ENCODE peak calls at places on chromosomes 1 and 21, in ten cellular contexts. E is neural progenitor cell, W is HepG2, A is DND-41, H is K562, N is GM23248, Y is MM.1S, B is fibroblast of lung, I is endothelial cell of umbilical vein, J is mammary epithelial cell. F is an unnamed sample. For H3K79me2, the result is how much of the 10 kb centered on the place peaks cover.

GRCh38 chr1:32361674-32362473 is 411 bp downstream of the FAM229A start:
- DNase-seq in E (peak), W (no peak), A (no peak), H (no peak), N (peak), Y (no peak), B (peak), I (peak), J (no peak), F (peak)

GRCh38 chr1:236144446-236145150 is 2.3 kb downstream of the GPR137B start:
- DNase-seq in E (peak), W (no peak), A (no peak), H (no peak), N (no peak), Y (no peak), B (no peak), I (no peak), J (no peak), F (no peak)

GRCh38 chr21:20997308-20997632 is 939 bp upstream of the NCAM2 start:
- DNase-seq in E (peak), W (no peak), A (no peak), H (no peak), N (no peak), Y (no peak), B (no peak), I (no peak), J (no peak), F (no peak)

GRCh38 chr1:245298781-245299180 is 144.0 kb downstream of the KIF26B start:
- DNase-seq in E (no peak), W (no peak), A (no peak), H (no peak), N (peak), Y (no peak), B (peak), I (no peak), J (peak), F (peak)

GRCh38 chr1:61081637-61082335 is 575 bp upstream of the NFIA start:
- DNase-seq in E (peak), W (peak), A (no peak), H (peak), N (peak), Y (peak), B (peak), I (peak), J (no peak), F (no peak)

GRCh38 chr1:109621402-109622101 is 1.9 kb downstream of the AMPD2 start:
- DNase-seq in E (no peak), W (no peak), A (no peak), H (no peak), N (peak), Y (no peak), B (no peak), I (no peak), J (no peak), F (no peak)

GRCh38 chr1:10868599-10868965 is 72.1 kb upstream of the CASZ1 start:
- DNase-seq in E (no peak), W (no peak), A (no peak), H (no peak), N (no peak), Y (no peak), B (no peak), I (no peak), J (no peak), F (no peak)

GRCh38 chr21:39564200-39564599 is 48.5 kb upstream of the B3GALT5 start:
- DNase-seq in E (no peak), W (no peak), A (no peak), H (no peak), N (no peak), Y (no peak), B (no peak), I (no peak), J (no peak), F (no peak)

GRCh38 chr21:29192999-29193563 is 62.6 kb downstream of the MAP3K7CL start:
- DNase-seq in E (no peak), W (no peak), A (no peak), H (no peak), N (peak), Y (no peak), B (no peak), I (no peak), J (no peak), F (no peak)

GRCh38 chr1:204826970-204827369 is 43.7 kb upstream of the NFASC start:
- DNase-seq in E (peak), W (peak), A (no peak), H (peak), N (peak), Y (peak), B (peak), I (no peak), J (no peak), F (no peak)

GRCh38 chr1:53526451-53527101 is 67.4 kb downstream of the DMRTB1 start:
- DNase-seq in E (peak), W (peak), A (no peak), H (no peak), N (peak), Y (no peak), B (peak), I (no peak), J (no peak), F (peak)

GRCh38 chr1:221435510-221435909 is 306.4 kb downstream of the DUSP10 start:
- DNase-seq in E (peak), W (peak), A (no peak), H (peak), N (peak), Y (peak), B (peak), I (peak), J (peak), F (peak)

GRCh38 chr1:1847061-1847460 is 43.8 kb downstream of the GNB1 start:
- DNase-seq in E (no peak), W (peak), A (no peak), H (peak), N (no peak), Y (no peak), B (no peak), I (peak), J (no peak), F (no peak)

GRCh38 chr1:79711001-79711431 is 704.5 kb upstream of the ADGRL4 start:
- DNase-seq in E (no peak), W (no peak), A (no peak), H (no peak), N (peak), Y (peak), B (peak), I (peak), J (no peak), F (peak)

GRCh38 chr1:21956720-21957552 is 19.8 kb upstream of the HSPG2 start:
- DNase-seq in E (no peak), W (no peak), A (no peak), H (peak), N (peak), Y (no peak), B (peak), I (peak), J (peak), F (peak)

GRCh38 chr21:23968722-23969647 is 1638.3 kb downstream of the MRPL39 start:
- DNase-seq in E (peak), W (no peak), A (peak), H (peak), N (peak), Y (peak), B (peak), I (peak), J (no peak), F (no peak)

GRCh38 chr21:34844033-34844923 is 175.5 kb downstream of the CLIC6 start:
- DNase-seq in E (no peak), W (no peak), A (no peak), H (no peak), N (peak), Y (no peak), B (peak), I (no peak), J (peak), F (no peak)

GRCh38 chr1:232923739-232924386 is 26.5 kb upstream of the NTPCR start:
- DNase-seq in E (no peak), W (no peak), A (peak), H (no peak), N (peak), Y (peak), B (peak), I (no peak), J (peak), F (peak)

GRCh38 chr1:184532199-184532598 is 145.4 kb downstream of the C1orf21 start:
- DNase-seq in E (no peak), W (no peak), A (no peak), H (no peak), N (peak), Y (peak), B (no peak), I (no peak), J (peak), F (no peak)

GRCh38 chr21:15761508-15762100 is 31.8 kb downstream of the USP25 start:
- DNase-seq in E (no peak), W (peak), A (no peak), H (no peak), N (no peak), Y (no peak), B (no peak), I (no peak), J (no peak), F (no peak)

GRCh38 chr21:42417533-42417932 is 13.8 kb downstream of the UBASH3A start:
- DNase-seq in E (no peak), W (no peak), A (no peak), H (no peak), N (no peak), Y (no peak), B (no peak), I (no peak), J (no peak), F (no peak)

GRCh38 chr1:165356876-165357275 is 361 bp upstream of the LMX1A start:
- DNase-seq in E (peak), W (no peak), A (no peak), H (no peak), N (no peak), Y (no peak), B (no peak), I (no peak), J (no peak), F (no peak)

GRCh38 chr1:15849775-15850449 is 2.4 kb downstream of the SPEN start:
- DNase-seq in E (peak), W (peak), A (peak), H (peak), N (peak), Y (peak), B (peak), I (peak), J (peak), F (peak)

GRCh38 chr1:1883092-1883858 is 7.6 kb downstream of the GNB1 start:
- DNase-seq in E (peak), W (no peak), A (no peak), H (peak), N (peak), Y (no peak), B (peak), I (no peak), J (no peak), F (no peak)

GRCh38 chr1:74193908-74194307 is 4.1 kb downstream of the LRRIQ3 start:
- DNase-seq in E (no peak), W (peak), A (no peak), H (no peak), N (peak), Y (no peak), B (peak), I (no peak), J (peak), F (peak)

GRCh38 chr1:228007054-228007800 is 429 bp downstream of the WNT3A start:
- DNase-seq in E (peak), W (no peak), A (no peak), H (no peak), N (peak), Y (no peak), B (no peak), I (no peak), J (peak), F (no peak)

GRCh38 chr1:3614755-3615742 is 3.7 kb upstream of the MEGF6 start:
- DNase-seq in E (peak), W (no peak), A (no peak), H (peak), N (peak), Y (no peak), B (no peak), I (peak), J (no peak), F (no peak)

GRCh38 chr1:17348593-17349234 is 23.3 kb upstream of the PADI6 start:
- DNase-seq in E (no peak), W (no peak), A (no peak), H (no peak), N (no peak), Y (no peak), B (no peak), I (no peak), J (no peak), F (no peak)

GRCh38 chr1:25033828-25034451 is 103.9 kb upstream of the RUNX3 start:
- DNase-seq in E (no peak), W (no peak), A (no peak), H (no peak), N (no peak), Y (no peak), B (no peak), I (no peak), J (no peak), F (no peak)

GRCh38 chr1:117093091-117093534 is 28.4 kb downstream of the TRIM45 start:
- DNase-seq in E (peak), W (no peak), A (no peak), H (peak), N (peak), Y (no peak), B (peak), I (peak), J (peak), F (peak)

GRCh38 chr1:89657886-89658285 is 25.0 kb downstream of the LRRC8C start:
- DNase-seq in E (no peak), W (no peak), A (peak), H (no peak), N (no peak), Y (peak), B (no peak), I (peak), J (no peak), F (no peak)

GRCh38 chr1:85496881-85497582 is 32.1 kb upstream of the DDAH1 start:
- DNase-seq in E (no peak), W (no peak), A (no peak), H (no peak), N (peak), Y (no peak), B (peak), I (no peak), J (no peak), F (peak)

GRCh38 chr1:178518894-178519293 is 6.0 kb downstream of the TEX35 start:
- DNase-seq in E (no peak), W (no peak), A (no peak), H (no peak), N (no peak), Y (no peak), B (no peak), I (no peak), J (peak), F (no peak)

GRCh38 chr1:101338714-101339430 is 102.1 kb downstream of the S1PR1 start:
- DNase-seq in E (no peak), W (no peak), A (peak), H (no peak), N (peak), Y (no peak), B (no peak), I (no peak), J (peak), F (no peak)

GRCh38 chr1:185474440-185475149 is 157.6 kb upstream of the IVNS1ABP start:
- DNase-seq in E (no peak), W (no peak), A (no peak), H (no peak), N (peak), Y (no peak), B (peak), I (no peak), J (no peak), F (peak)

GRCh38 chr1:215932558-215932957 is 365.5 kb downstream of the KCTD3 start:
- DNase-seq in E (no peak), W (no peak), A (no peak), H (no peak), N (no peak), Y (no peak), B (no peak), I (no peak), J (no peak), F (no peak)

GRCh38 chr1:35274197-35274596 is 5.7 kb downstream of the ZMYM4 start:
- DNase-seq in E (no peak), W (no peak), A (no peak), H (no peak), N (no peak), Y (no peak), B (no peak), I (no peak), J (no peak), F (no peak)

GRCh38 chr1:35266306-35266705 is 2.2 kb upstream of the ZMYM4 start:
- DNase-seq in E (no peak), W (no peak), A (no peak), H (no peak), N (no peak), Y (no peak), B (no peak), I (no peak), J (no peak), F (no peak)

GRCh38 chr1:35268282-35269189 is at the start of gene ZMYM4:
- DNase-seq in E (peak), W (peak), A (peak), H (peak), N (peak), Y (peak), B (peak), I (peak), J (peak), F (peak)

GRCh38 chr1:35269190-35269988 is 880 bp downstream of the ZMYM4 start:
- DNase-seq in E (no peak), W (no peak), A (peak), H (peak), N (peak), Y (no peak), B (no peak), I (peak), J (no peak), F (no peak)

DNA sequence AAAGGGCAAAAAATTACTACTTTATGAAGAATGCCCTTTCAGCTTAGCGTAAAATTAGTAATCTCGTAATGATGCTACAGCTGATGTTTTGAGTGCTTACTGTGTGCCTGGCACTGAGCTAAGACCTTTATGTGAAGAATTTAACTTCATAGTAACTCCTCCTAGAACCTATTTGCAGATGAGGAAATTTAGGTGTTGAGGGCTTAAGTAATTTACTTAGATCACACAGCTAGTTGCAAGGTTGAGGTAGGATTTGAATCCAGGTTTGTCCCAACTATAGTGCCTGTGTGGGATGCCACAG is 1.4 kb downstream of the ZMYM4 start:
- DNase-seq in E (no peak), W (no peak), A (no peak), H (no peak), N (no peak), Y (no peak), B (no peak), I (no peak), J (no peak), F (no peak)
- H3K79me2 ChIP-seq in E (half or more), W (half or more), A (half or more), H (half or more), N (half or more), Y (half or more), B (half or more), I (half or more), J (half or more), F (half or more)

GRCh38 chr1:213999732-214000131 is 12.0 kb downstream of the PROX1 start:
- DNase-seq in E (no peak), W (no peak), A (no peak), H (no peak), N (no peak), Y (no peak), B (no peak), I (no peak), J (no peak), F (no peak)
- TF ChIP-seq EZH2 in E (no peak), W (no peak), A (no peak), H (no peak), N (no peak), Y (no peak), B (no peak), I (no peak), J (no peak), F (no peak)

GRCh38 chr1:54721719-54722118 is 6.1 kb downstream of the TTC4 start:
- DNase-seq in E (no peak), W (no peak), A (no peak), H (no peak), N (peak), Y (no peak), B (no peak), I (no peak), J (peak), F (no peak)

GRCh38 chr1:54715493-54716298 is at the start of gene TTC4:
- DNase-seq in E (peak), W (peak), A (peak), H (peak), N (peak), Y (peak), B (peak), I (peak), J (peak), F (peak)

GRCh38 chr1:54714881-54715492 is 674 bp upstream of the TTC4 start:
- DNase-seq in E (no peak), W (no peak), A (no peak), H (no peak), N (no peak), Y (no peak), B (no peak), I (no peak), J (no peak), F (no peak)

GRCh38 chr1:54711536-54711935 is 4.1 kb upstream of the TTC4 start:
- DNase-seq in E (no peak), W (no peak), A (no peak), H (no peak), N (no peak), Y (no peak), B (no peak), I (no peak), J (no peak), F (no peak)

DNA sequence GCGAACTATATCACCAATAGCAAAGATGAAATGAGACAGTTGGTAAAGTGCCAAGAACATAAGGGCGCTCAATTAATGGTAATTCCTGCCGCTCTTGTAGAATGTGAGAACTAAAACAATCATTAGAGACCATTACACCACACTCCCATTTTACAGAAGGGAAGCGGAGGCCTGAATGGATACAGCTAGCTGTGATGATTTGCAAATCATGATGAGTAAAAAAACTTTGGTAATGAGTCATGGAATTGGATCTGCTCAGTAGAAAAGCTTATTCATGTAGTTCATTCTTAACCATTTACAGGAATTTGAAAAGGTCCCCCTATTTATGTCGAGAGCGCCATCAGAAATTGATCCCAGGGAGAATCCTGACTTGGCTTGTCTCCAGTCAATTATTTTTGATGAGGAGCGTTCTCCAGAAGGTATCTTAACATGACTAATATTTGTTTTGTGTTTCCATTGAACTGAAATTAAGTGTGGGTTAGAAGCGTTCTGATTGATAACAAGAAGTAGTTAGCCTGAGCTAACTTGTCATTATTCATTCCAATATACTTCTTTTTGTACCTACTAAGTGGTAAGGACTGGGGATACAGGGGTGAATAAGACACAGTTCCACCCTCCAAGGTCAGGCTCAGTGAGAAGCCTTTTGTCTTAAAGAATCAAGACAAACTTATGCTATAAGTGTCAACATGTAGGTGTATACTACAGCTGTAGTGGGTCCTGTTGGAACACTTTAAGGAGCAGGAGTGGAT is 812 bp downstream of the TTC4 start:
- DNase-seq in E (no peak), W (no peak), A (no peak), H (peak), N (peak), Y (no peak), B (peak), I (no peak), J (peak), F (peak)
- H3K9ac ChIP-seq in E (peak), W (peak), A (peak), H (peak), N (peak), Y (peak), B (peak), I (peak), J (peak), F (peak)

DNA sequence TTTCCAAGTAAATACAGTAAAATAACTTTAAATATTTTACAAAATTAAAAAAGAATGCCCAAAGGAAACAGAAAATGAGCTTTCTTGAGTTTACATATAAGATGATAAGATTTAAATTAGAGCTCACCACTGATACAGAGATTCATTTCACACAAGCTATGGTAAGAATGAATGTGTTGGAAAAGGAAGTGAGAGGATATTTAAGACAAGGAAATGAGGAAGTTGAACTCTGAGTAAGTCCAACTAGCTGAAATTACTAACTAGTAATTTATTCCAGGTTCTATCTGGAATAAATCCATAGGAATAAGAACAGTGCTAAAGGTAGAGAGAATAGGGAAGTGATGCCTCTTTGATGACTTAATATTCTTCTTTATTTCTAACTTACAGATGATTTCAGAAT is 42.4 kb downstream of the FNBP1L start:
- DNase-seq in E (no peak), W (no peak), A (no peak), H (no peak), N (peak), Y (no peak), B (no peak), I (peak), J (no peak), F (no peak)
- H3K79me2 ChIP-seq in E (half or more), W (half or more), A (under half), H (under half), N (half or more), Y (under half), B (under half), I (half or more), J (half or more), F (half or more)